ENCODE peak calls at places on chromosome 17, in four cellular contexts. G is neuronal stem cell, X is thoracic aorta, D is HL-60. P is an unnamed sample.

GRCh38 chr17:66829386-66829864 is 5.5 kb upstream of the CACNG5 start:
- DNase-seq in D (no peak), G (peak), X (no peak), P (no peak)

GRCh38 chr17:45355087-45355486 is 38.3 kb upstream of the MAP3K14 start:
- DNase-seq in G (no peak), D (no peak), X (no peak), P (no peak)

GRCh38 chr17:83200231-83200699 is 120.9 kb downstream of the METRNL start:
- DNase-seq in X (peak), D (peak), G (no peak), P (no peak)

GRCh38 chr17:74430706-74431567 is 951 bp upstream of the GPRC5C start:
- DNase-seq in X (peak), D (peak), G (peak), P (no peak)

GRCh38 chr17:40480501-40481003 is 20.9 kb downstream of the TNS4 start:
- DNase-seq in G (no peak), X (no peak), D (peak), P (no peak)

GRCh38 chr17:39963826-39964225 is 1.0 kb downstream of the GSDMA start:
- DNase-seq in X (no peak), G (no peak), D (no peak), P (no peak)

GRCh38 chr17:78324391-78325075 is 35.3 kb downstream of the SOCS3 start:
- DNase-seq in X (no peak), G (no peak), D (peak), P (no peak)

GRCh38 chr17:2202302-2202995 is 101.1 kb downstream of the SMG6 start:
- DNase-seq in D (no peak), G (no peak), X (no peak), P (no peak)

GRCh38 chr17:68711858-68712257 is 110.7 kb upstream of the FAM20A start:
- DNase-seq in X (no peak), D (no peak), G (no peak), P (no peak)

GRCh38 chr17:39618252-39618913 is 8.4 kb upstream of the PPP1R1B start:
- DNase-seq in D (no peak), X (no peak), G (no peak), P (no peak)

GRCh38 chr17:55513885-55514590 is 2.8 kb upstream of the SMIM36 start:
- DNase-seq in X (peak), D (peak), G (peak), P (no peak)

GRCh38 chr17:57862990-57863667 is 13.3 kb upstream of the MRPS23 start:
- DNase-seq in G (no peak), X (no peak), D (no peak), P (no peak)

GRCh38 chr17:76292567-76292966 is 15.5 kb downstream of the QRICH2 start:
- DNase-seq in D (no peak), X (no peak), G (no peak), P (no peak)

GRCh38 chr17:76297436-76297835 is 10.6 kb downstream of the QRICH2 start:
- DNase-seq in D (no peak), X (no peak), G (no peak), P (no peak)

GRCh38 chr17:76293106-76293505 is 15.0 kb downstream of the QRICH2 start:
- DNase-seq in G (no peak), D (no peak), X (no peak), P (no peak)

GRCh38 chr17:76296186-76296585 is 11.9 kb downstream of the QRICH2 start:
- DNase-seq in D (no peak), G (no peak), X (no peak), P (no peak)

DNA sequence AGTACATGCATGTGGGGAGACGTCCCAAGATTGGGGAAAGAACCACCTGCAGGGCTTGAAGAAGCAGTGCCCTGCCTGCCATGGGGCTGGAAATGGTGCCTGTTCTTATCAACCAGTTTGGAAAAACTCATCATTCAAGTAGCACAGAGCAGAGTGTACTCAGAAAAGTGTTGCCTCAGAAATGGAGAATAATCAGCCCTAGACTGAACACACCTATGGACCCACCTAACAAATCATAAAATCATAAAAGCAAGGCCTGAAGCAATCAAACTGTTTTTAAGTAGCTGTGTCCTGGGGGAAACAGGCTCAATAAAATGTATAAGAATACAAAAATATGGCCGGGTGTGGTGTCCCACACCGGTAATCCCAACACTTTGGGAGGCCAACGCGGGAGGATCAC is 11.2 kb downstream of the QRICH2 start:
- DNase-seq in D (no peak), X (no peak), G (no peak), P (no peak)
- H3K27ac ChIP-seq in D (no peak), X (no peak), G (no peak), P (no peak)

GRCh38 chr17:19363114-19363438 is 553 bp upstream of the B9D1 start:
- DNase-seq in G (no peak), X (no peak), D (no peak), P (no peak)
- H3K4me3 ChIP-seq in G (no peak), X (peak), D (peak), P (peak)

GRCh38 chr17:75634376-75634740 is 1.1 kb downstream of the SMIM5 start:
- DNase-seq in X (no peak), D (no peak), G (peak), P (no peak)
- H3K27ac ChIP-seq in X (no peak), D (no peak), G (peak), P (peak)

GRCh38 chr17:75824050-75824552 is 20.1 kb downstream of the UNC13D start:
- DNase-seq in G (no peak), X (no peak), D (no peak), P (no peak)
- H3K4me3 ChIP-seq in G (no peak), X (no peak), D (no peak), P (no peak)

GRCh38 chr17:72987166-72987565 is 105.3 kb downstream of the SLC39A11 start:
- DNase-seq in D (no peak), X (no peak), G (no peak), P (no peak)

GRCh38 chr17:72984925-72985322 is 107.6 kb downstream of the SLC39A11 start:
- DNase-seq in D (no peak), G (no peak), X (no peak), P (no peak)

GRCh38 chr17:72984145-72984924 is 108.2 kb downstream of the SLC39A11 start:
- DNase-seq in X (no peak), D (no peak), G (no peak), P (no peak)

GRCh38 chr17:72988451-72988850 is 104.0 kb downstream of the SLC39A11 start:
- DNase-seq in G (no peak), X (no peak), D (no peak), P (no peak)

GRCh38 chr17:72985882-72986720 is 106.4 kb downstream of the SLC39A11 start:
- DNase-seq in X (peak), G (peak), D (peak), P (no peak)
- H3K27ac ChIP-seq in X (no peak), G (no peak), D (no peak), P (no peak)

DNA sequence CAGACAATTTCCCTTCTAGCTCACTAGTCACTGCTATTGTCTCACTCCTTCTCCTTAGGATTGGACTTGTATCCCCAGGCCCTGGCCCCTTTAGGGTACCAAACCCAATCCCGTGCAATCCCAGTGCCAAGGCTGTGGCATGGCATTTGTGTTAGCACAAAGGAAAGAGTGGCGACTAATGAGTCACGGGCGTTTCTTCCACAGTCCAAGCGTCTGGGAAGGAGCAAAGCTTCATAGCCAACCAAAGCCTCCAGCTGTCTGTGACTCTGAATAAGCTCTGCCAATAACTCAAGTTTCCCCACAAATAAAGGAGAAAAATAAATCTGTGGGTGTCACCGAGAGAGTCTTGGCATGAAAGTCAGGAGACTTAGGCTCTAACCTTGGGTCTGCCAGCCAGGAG is 54.7 kb upstream of the COX10 start:
- DNase-seq in D (no peak), G (no peak), X (no peak), P (no peak)
- H3K4me3 ChIP-seq in D (no peak), G (no peak), X (peak), P (no peak)

DNA sequence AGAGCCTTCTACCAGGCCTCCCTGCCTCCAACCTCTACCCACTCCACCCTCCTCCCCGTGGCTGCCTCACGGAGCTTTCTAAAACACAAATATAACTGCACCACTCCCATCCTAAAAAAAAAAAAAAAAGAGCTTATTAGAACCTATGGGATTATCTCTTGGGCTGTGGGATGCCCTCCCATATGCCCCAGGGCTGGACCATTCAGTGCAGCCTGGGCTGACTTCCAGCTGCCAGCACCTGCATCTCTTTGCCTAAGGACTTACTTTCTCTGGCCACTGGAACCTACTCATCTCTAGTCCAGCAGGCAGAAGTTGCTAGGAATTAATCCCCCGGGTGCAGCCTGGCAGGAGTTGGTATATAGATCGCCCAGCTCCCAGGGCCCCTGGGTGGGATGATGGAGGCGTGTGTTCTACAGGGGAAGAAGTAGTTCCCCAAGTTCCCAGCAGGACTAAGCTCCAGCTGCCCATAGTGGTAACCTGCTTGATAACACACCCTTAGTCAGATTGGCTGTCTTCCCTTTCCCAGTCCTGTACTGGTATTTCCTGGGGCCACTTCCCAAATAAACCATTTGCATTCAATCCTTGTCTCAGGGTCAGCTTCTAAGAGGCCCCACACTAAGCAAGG is 10.3 kb downstream of the MPP3 start:
- DNase-seq in X (no peak), D (no peak), G (no peak), P (no peak)
- H3K27ac ChIP-seq in X (no peak), D (no peak), G (no peak), P (no peak)

P was measured in vagina.